ENCODE peak calls at places on chromosomes 13 and 19, in four cellular contexts. Z is HTR-8/SVneo; K is NCI-H2081 treated with DMSO at 0.1 percent for 48 hours; D is CD4-positive, alpha-beta T cell. F is an unnamed sample.

GRCh38 chr19:53945441-53945840 is 17.3 kb upstream of the CACNG8 start:
- DNase-seq in Z (no peak), K (no peak), D (no peak), F (peak; percentile 7)

GRCh38 chr13:30091691-30092090 is 215.7 kb downstream of the KATNAL1 start:
- DNase-seq in Z (no peak), K (no peak), D (no peak), F (no peak)

GRCh38 chr19:10566658-10567410 is 1.0 kb upstream of the KRI1 start:
- DNase-seq in Z (no peak), K (no peak), D (peak; percentile 26), F (no peak)

GRCh38 chr19:1765182-1765903 is 12.0 kb downstream of the ONECUT3 start:
- DNase-seq in Z (no peak), K (no peak), D (no peak), F (no peak)

GRCh38 chr13:85995788-85996418 is 196.7 kb upstream of the SLITRK6 start:
- DNase-seq in Z (no peak), K (no peak), D (no peak), F (no peak)

GRCh38 chr13:50592412-50593145 is 250.9 kb downstream of the DLEU7 start:
- DNase-seq in Z (no peak), K (no peak), D (no peak), F (peak; percentile 91)

GRCh38 chr19:40982594-40983101 is 8.4 kb upstream of the CYP2B6 start:
- DNase-seq in Z (no peak), K (no peak), D (no peak), F (peak; percentile 32)

GRCh38 chr13:47420568-47420967 is 523.7 kb upstream of the HTR2A start:
- DNase-seq in Z (no peak), K (no peak), D (no peak), F (peak; percentile 4)

GRCh38 chr19:39351537-39352037 is 9.4 kb downstream of the SAMD4B start:
- DNase-seq in Z (no peak), K (no peak), D (no peak), F (no peak)

GRCh38 chr13:106103779-106104178 is 431.7 kb downstream of the EFNB2 start:
- DNase-seq in Z (no peak), K (no peak), D (no peak), F (peak; percentile 91)

GRCh38 chr19:56170261-56170660 is 5.5 kb upstream of the GALP start:
- DNase-seq in Z (peak; percentile 32), K (no peak), D (no peak), F (peak; percentile 82)

GRCh38 chr13:73922728-73923393 is 211.3 kb downstream of the KLF12 start:
- DNase-seq in Z (no peak), K (no peak), D (no peak), F (peak; percentile 70)

GRCh38 chr13:101752432-101752831 is 300.0 kb downstream of the ITGBL1 start:
- DNase-seq in Z (no peak), K (no peak), D (no peak), F (no peak)

GRCh38 chr13:55432814-55433213 is 1707.9 kb upstream of the PRR20A start:
- DNase-seq in Z (no peak), K (no peak), D (no peak), F (no peak)

GRCh38 chr13:44972956-44973581 is 16.2 kb downstream of the NUFIP1 start:
- DNase-seq in Z (no peak), K (no peak), D (no peak), F (no peak)

GRCh38 chr19:51259348-51260245 is 8.7 kb downstream of the SIGLECL1 start:
- DNase-seq in Z (peak; percentile 40), K (no peak), D (no peak), F (no peak)

GRCh38 chr13:52994865-52995264 is 33.7 kb upstream of the OLFM4 start:
- DNase-seq in Z (no peak), K (no peak), D (no peak), F (no peak)

GRCh38 chr19:50549927-50550593 is 18.2 kb downstream of the LRRC4B start:
- DNase-seq in Z (no peak), K (no peak), D (no peak), F (no peak)

GRCh38 chr13:29159871-29160270 is 339.7 kb downstream of the MTUS2 start:
- DNase-seq in Z (no peak), K (no peak), D (no peak), F (no peak)

GRCh38 chr13:112441226-112441625 is 65.1 kb downstream of the SPACA7 start:
- DNase-seq in Z (no peak), K (no peak), D (no peak), F (no peak)

GRCh38 chr19:15381429-15381828 is 1.8 kb upstream of the AKAP8 start:
- DNase-seq in Z (no peak), K (no peak), D (no peak), F (no peak)

GRCh38 chr19:13094771-13095392 is 7.8 kb downstream of the LYL1 start:
- DNase-seq in Z (no peak), K (no peak), D (no peak), F (no peak)

GRCh38 chr13:88339271-88339741 is 668.1 kb downstream of the SLITRK5 start:
- DNase-seq in Z (no peak), K (no peak), D (no peak), F (no peak)

GRCh38 chr13:77579971-77580370 is 44.5 kb downstream of the SCEL start:
- DNase-seq in Z (no peak), K (no peak), D (no peak), F (no peak)

GRCh38 chr13:110028311-110028710 is 241.9 kb upstream of the IRS2 start:
- DNase-seq in Z (no peak), K (no peak), D (no peak), F (no peak)

GRCh38 chr19:54408627-54409026 is 6.6 kb upstream of the TTYH1 start:
- DNase-seq in Z (no peak), K (no peak), D (no peak), F (no peak)

GRCh38 chr13:29161653-29162052 is 341.5 kb downstream of the MTUS2 start:
- DNase-seq in Z (no peak), K (no peak), D (no peak), F (no peak)

GRCh38 chr13:30679483-30680330 is 55.6 kb upstream of the ALOX5AP start:
- DNase-seq in Z (peak; percentile 21), K (no peak), D (peak; percentile 20), F (no peak)

GRCh38 chr19:54653181-54653809 is 9.5 kb upstream of the LILRB4 start:
- DNase-seq in Z (peak; percentile 47), K (no peak), D (no peak), F (peak; percentile 1)

GRCh38 chr13:55497486-55497885 is 1643.2 kb upstream of the PRR20A start:
- DNase-seq in Z (no peak), K (no peak), D (no peak), F (no peak)

GRCh38 chr19:27676334-27676733 is 1536.6 kb downstream of the UQCRFS1 start:
- DNase-seq in Z (no peak), K (no peak), D (no peak), F (no peak)

GRCh38 chr13:43805071-43805468 is 18.3 kb upstream of the ENOX1 start:
- DNase-seq in Z (no peak), K (no peak), D (no peak), F (peak; percentile 89)

GRCh38 chr13:113103646-113104045 is 1.9 kb upstream of the F7 start:
- DNase-seq in Z (no peak), K (no peak), D (no peak), F (no peak)